ENCODE peak calls at places on chromosomes 6 and 20, in ten cellular contexts. One of them, this sample, is unnamed.

GRCh38 chr20:57106030-57106682 is 160.3 kb downstream of the BMP7 start:
- DNase-seq in HFFc6: no peak
- DNase-seq in adrenal gland: no peak
- DNase-seq in ovary: no peak
- DNase-seq in AG09309: no peak
- DNase-seq in CD8-positive, alpha-beta T cell: no peak
- DNase-seq in cardiac muscle cell: no peak
- DNase-seq in brain microvascular endothelial cell: no peak
- DNase-seq in WERI-Rb-1: no peak
- DNase-seq in Calu3: no peak
- DNase-seq in this sample: no peak

GRCh38 chr6:25006565-25007001 is 70.8 kb upstream of the RIPOR2 start:
- DNase-seq in HFFc6: peak; percentile 6
- DNase-seq in adrenal gland: peak; percentile 65
- DNase-seq in ovary: peak; percentile 23
- DNase-seq in AG09309: no peak
- DNase-seq in CD8-positive, alpha-beta T cell: peak; percentile 43
- DNase-seq in cardiac muscle cell: no peak
- DNase-seq in brain microvascular endothelial cell: peak; percentile 9
- DNase-seq in WERI-Rb-1: no peak
- DNase-seq in Calu3: peak; percentile 58
- DNase-seq in this sample: peak; percentile 97

GRCh38 chr6:87210979-87211378 is 55.6 kb downstream of the ZNF292 start:
- DNase-seq in HFFc6: no peak
- DNase-seq in adrenal gland: no peak
- DNase-seq in ovary: no peak
- DNase-seq in AG09309: no peak
- DNase-seq in CD8-positive, alpha-beta T cell: no peak
- DNase-seq in cardiac muscle cell: no peak
- DNase-seq in brain microvascular endothelial cell: no peak
- DNase-seq in WERI-Rb-1: no peak
- DNase-seq in Calu3: no peak
- DNase-seq in this sample: no peak

GRCh38 chr6:120282005-120282404 is 932.4 kb upstream of the MAN1A1 start:
- DNase-seq in HFFc6: no peak
- DNase-seq in adrenal gland: no peak
- DNase-seq in ovary: no peak
- DNase-seq in AG09309: no peak
- DNase-seq in CD8-positive, alpha-beta T cell: no peak
- DNase-seq in cardiac muscle cell: no peak
- DNase-seq in brain microvascular endothelial cell: no peak
- DNase-seq in WERI-Rb-1: no peak
- DNase-seq in Calu3: no peak
- DNase-seq in this sample: no peak

GRCh38 chr6:16524380-16524707 is 236.9 kb downstream of the ATXN1 start:
- DNase-seq in HFFc6: peak; percentile 20
- DNase-seq in adrenal gland: no peak
- DNase-seq in ovary: no peak
- DNase-seq in AG09309: no peak
- DNase-seq in CD8-positive, alpha-beta T cell: no peak
- DNase-seq in cardiac muscle cell: no peak
- DNase-seq in brain microvascular endothelial cell: peak; percentile 95
- DNase-seq in WERI-Rb-1: no peak
- DNase-seq in Calu3: no peak
- DNase-seq in this sample: no peak

GRCh38 chr6:44725070-44725469 is 337.6 kb downstream of the CDC5L start:
- DNase-seq in HFFc6: peak; percentile 30
- DNase-seq in adrenal gland: no peak
- DNase-seq in ovary: no peak
- DNase-seq in AG09309: no peak
- DNase-seq in CD8-positive, alpha-beta T cell: no peak
- DNase-seq in cardiac muscle cell: no peak
- DNase-seq in brain microvascular endothelial cell: no peak
- DNase-seq in WERI-Rb-1: peak; percentile 78
- DNase-seq in Calu3: no peak
- DNase-seq in this sample: no peak

GRCh38 chr6:107489636-107490567 is at the start of gene SOBP:
- DNase-seq in HFFc6: no peak
- DNase-seq in adrenal gland: peak; percentile 54
- DNase-seq in ovary: peak; percentile 82
- DNase-seq in AG09309: no peak
- DNase-seq in CD8-positive, alpha-beta T cell: peak; percentile 49
- DNase-seq in cardiac muscle cell: peak; percentile 87
- DNase-seq in brain microvascular endothelial cell: no peak
- DNase-seq in WERI-Rb-1: peak; percentile 38
- DNase-seq in Calu3: peak; percentile 41
- DNase-seq in this sample: no peak

GRCh38 chr6:121506761-121507754 is 71.6 kb downstream of the GJA1 start:
- DNase-seq in HFFc6: peak; percentile 55
- DNase-seq in adrenal gland: peak; percentile 55
- DNase-seq in ovary: no peak
- DNase-seq in AG09309: no peak
- DNase-seq in CD8-positive, alpha-beta T cell: no peak
- DNase-seq in cardiac muscle cell: peak; percentile 3
- DNase-seq in brain microvascular endothelial cell: peak; percentile 68
- DNase-seq in WERI-Rb-1: no peak
- DNase-seq in Calu3: no peak
- DNase-seq in this sample: peak; percentile 28

GRCh38 chr6:135212935-135213334 is 31.8 kb downstream of the MYB start:
- DNase-seq in HFFc6: peak; percentile 74
- DNase-seq in adrenal gland: no peak
- DNase-seq in ovary: no peak
- DNase-seq in AG09309: peak; percentile 13
- DNase-seq in CD8-positive, alpha-beta T cell: no peak
- DNase-seq in cardiac muscle cell: no peak
- DNase-seq in brain microvascular endothelial cell: peak; percentile 45
- DNase-seq in WERI-Rb-1: no peak
- DNase-seq in Calu3: no peak
- DNase-seq in this sample: peak; percentile 39

GRCh38 chr6:148175511-148176188 is 167.0 kb upstream of the SASH1 start:
- DNase-seq in HFFc6: no peak
- DNase-seq in adrenal gland: no peak
- DNase-seq in ovary: no peak
- DNase-seq in AG09309: peak; percentile 17
- DNase-seq in CD8-positive, alpha-beta T cell: no peak
- DNase-seq in cardiac muscle cell: no peak
- DNase-seq in brain microvascular endothelial cell: no peak
- DNase-seq in WERI-Rb-1: peak; percentile 63
- DNase-seq in Calu3: no peak
- DNase-seq in this sample: peak; percentile 27

GRCh38 chr6:37516076-37516919 is 16.6 kb upstream of the CCDC167 start:
- DNase-seq in HFFc6: no peak
- DNase-seq in adrenal gland: peak; percentile 70
- DNase-seq in ovary: no peak
- DNase-seq in AG09309: no peak
- DNase-seq in CD8-positive, alpha-beta T cell: peak; percentile 97
- DNase-seq in cardiac muscle cell: peak; percentile 26
- DNase-seq in brain microvascular endothelial cell: no peak
- DNase-seq in WERI-Rb-1: peak; percentile 51
- DNase-seq in Calu3: peak; percentile 51
- DNase-seq in this sample: peak; percentile 68

GRCh38 chr6:41651962-41652657 is 13.8 kb downstream of the MDFI start:
- DNase-seq in HFFc6: no peak
- DNase-seq in adrenal gland: no peak
- DNase-seq in ovary: no peak
- DNase-seq in AG09309: no peak
- DNase-seq in CD8-positive, alpha-beta T cell: no peak
- DNase-seq in cardiac muscle cell: no peak
- DNase-seq in brain microvascular endothelial cell: no peak
- DNase-seq in WERI-Rb-1: no peak
- DNase-seq in Calu3: no peak
- DNase-seq in this sample: no peak

GRCh38 chr20:41892031-41892430 is 273.9 kb upstream of the CHD6 start:
- DNase-seq in HFFc6: no peak
- DNase-seq in adrenal gland: no peak
- DNase-seq in ovary: no peak
- DNase-seq in AG09309: no peak
- DNase-seq in CD8-positive, alpha-beta T cell: no peak
- DNase-seq in cardiac muscle cell: no peak
- DNase-seq in brain microvascular endothelial cell: no peak
- DNase-seq in WERI-Rb-1: no peak
- DNase-seq in Calu3: no peak
- DNase-seq in this sample: no peak

GRCh38 chr20:41888434-41888833 is 270.3 kb upstream of the CHD6 start:
- DNase-seq in HFFc6: no peak
- DNase-seq in adrenal gland: no peak
- DNase-seq in ovary: no peak
- DNase-seq in AG09309: no peak
- DNase-seq in CD8-positive, alpha-beta T cell: no peak
- DNase-seq in cardiac muscle cell: no peak
- DNase-seq in brain microvascular endothelial cell: no peak
- DNase-seq in WERI-Rb-1: no peak
- DNase-seq in Calu3: no peak
- DNase-seq in this sample: no peak

GRCh38 chr20:41887500-41887899 is 269.3 kb upstream of the CHD6 start:
- DNase-seq in HFFc6: no peak
- DNase-seq in adrenal gland: no peak
- DNase-seq in ovary: no peak
- DNase-seq in AG09309: no peak
- DNase-seq in CD8-positive, alpha-beta T cell: no peak
- DNase-seq in cardiac muscle cell: no peak
- DNase-seq in brain microvascular endothelial cell: no peak
- DNase-seq in WERI-Rb-1: no peak
- DNase-seq in Calu3: no peak
- DNase-seq in this sample: no peak

GRCh38 chr20:41889871-41890224 is 271.7 kb upstream of the CHD6 start:
- DNase-seq in HFFc6: no peak
- DNase-seq in adrenal gland: no peak
- DNase-seq in ovary: no peak
- DNase-seq in AG09309: no peak
- DNase-seq in CD8-positive, alpha-beta T cell: no peak
- DNase-seq in cardiac muscle cell: no peak
- DNase-seq in brain microvascular endothelial cell: no peak
- DNase-seq in WERI-Rb-1: peak; percentile 84
- DNase-seq in Calu3: peak; percentile 63
- DNase-seq in this sample: no peak

DNA sequence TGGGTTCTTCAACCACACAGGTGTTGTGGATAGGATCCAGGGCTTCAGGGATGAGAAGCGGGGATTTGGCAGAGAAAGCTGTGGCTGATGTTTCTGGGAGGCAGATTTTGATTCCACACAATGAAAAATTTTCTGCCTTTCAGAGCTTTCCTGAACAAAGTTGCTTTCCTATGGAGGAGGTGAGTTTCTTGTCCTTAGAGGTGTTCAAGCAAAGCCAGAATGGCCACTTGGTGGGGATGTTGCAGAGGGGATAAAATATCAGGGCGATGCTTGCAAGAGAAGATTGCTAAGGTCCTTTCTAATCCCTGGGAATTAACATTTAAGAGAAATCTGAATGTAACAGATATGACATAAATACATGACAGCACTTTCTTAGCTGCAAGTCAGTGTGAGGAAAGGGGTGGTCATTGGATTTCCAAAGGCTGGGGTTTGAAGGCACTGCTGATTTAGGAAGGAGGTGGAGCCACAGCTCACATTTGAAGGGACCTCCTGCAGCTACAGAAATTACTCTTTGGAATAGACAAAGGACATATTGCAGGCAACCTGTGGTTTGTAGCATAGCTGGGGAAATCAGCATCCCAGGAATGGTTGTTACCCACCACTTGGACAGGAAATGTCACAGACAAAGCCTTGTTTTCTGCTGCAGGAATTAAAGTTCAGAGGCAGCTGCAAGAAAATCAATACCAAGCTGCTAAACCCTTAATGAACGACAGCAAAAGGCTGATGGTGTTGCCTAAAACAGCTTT is 271.1 kb upstream of the CHD6 start:
- DNase-seq in HFFc6: no peak
- DNase-seq in adrenal gland: no peak
- DNase-seq in ovary: no peak
- DNase-seq in AG09309: no peak
- DNase-seq in CD8-positive, alpha-beta T cell: no peak
- DNase-seq in cardiac muscle cell: no peak
- DNase-seq in brain microvascular endothelial cell: no peak
- DNase-seq in WERI-Rb-1: peak; percentile 75
- DNase-seq in Calu3: peak; percentile 50
- DNase-seq in this sample: no peak
- TF ChIP-seq CTCF in HFFc6: no peak
- TF ChIP-seq CTCF in adrenal gland: no peak
- TF ChIP-seq CTCF in ovary: no peak
- TF ChIP-seq CTCF in AG09309: no peak
- TF ChIP-seq CTCF in CD8-positive, alpha-beta T cell: no peak
- TF ChIP-seq CTCF in cardiac muscle cell: no peak
- TF ChIP-seq CTCF in brain microvascular endothelial cell: no peak
- TF ChIP-seq CTCF in WERI-Rb-1: peak; percentile 51
- TF ChIP-seq CTCF in Calu3: peak; percentile 13
- TF ChIP-seq CTCF in this sample: peak; percentile 4

DNA sequence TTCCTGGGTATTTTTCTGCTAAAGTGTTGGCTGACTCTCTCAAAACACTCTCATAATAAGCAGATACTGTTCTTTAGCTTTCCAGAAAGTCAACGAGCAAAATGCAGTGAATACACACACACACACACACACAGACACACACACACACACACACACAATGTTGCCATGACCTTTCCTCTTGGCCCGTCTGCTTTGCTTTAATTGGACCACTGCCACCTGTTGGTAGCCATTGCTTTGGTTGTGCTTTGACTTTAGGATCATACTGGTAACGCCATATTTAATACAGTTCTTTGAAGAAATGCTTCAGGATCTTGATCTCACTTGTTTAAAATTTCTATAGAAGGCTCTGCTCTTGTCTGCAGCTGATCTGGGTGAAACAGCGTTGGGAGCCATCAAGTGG is 4.4 kb downstream of the FIG4 start:
- DNase-seq in HFFc6: no peak
- DNase-seq in adrenal gland: no peak
- DNase-seq in ovary: no peak
- DNase-seq in AG09309: no peak
- DNase-seq in CD8-positive, alpha-beta T cell: no peak
- DNase-seq in cardiac muscle cell: no peak
- DNase-seq in brain microvascular endothelial cell: peak; percentile 38
- DNase-seq in WERI-Rb-1: no peak
- DNase-seq in Calu3: no peak
- DNase-seq in this sample: peak; percentile 43
- TF ChIP-seq CTCF in HFFc6: no peak
- TF ChIP-seq CTCF in adrenal gland: no peak
- TF ChIP-seq CTCF in ovary: no peak
- TF ChIP-seq CTCF in AG09309: no peak
- TF ChIP-seq CTCF in CD8-positive, alpha-beta T cell: no peak
- TF ChIP-seq CTCF in cardiac muscle cell: no peak
- TF ChIP-seq CTCF in brain microvascular endothelial cell: peak; percentile 33
- TF ChIP-seq CTCF in WERI-Rb-1: peak; percentile 21
- TF ChIP-seq CTCF in Calu3: no peak
- TF ChIP-seq CTCF in this sample: no peak

GRCh38 chr20:50747275-50747674 is 15.9 kb downstream of the PARD6B start:
- DNase-seq in HFFc6: no peak
- DNase-seq in adrenal gland: no peak
- DNase-seq in ovary: no peak
- DNase-seq in AG09309: no peak
- DNase-seq in CD8-positive, alpha-beta T cell: no peak
- DNase-seq in cardiac muscle cell: no peak
- DNase-seq in brain microvascular endothelial cell: no peak
- DNase-seq in WERI-Rb-1: no peak
- DNase-seq in Calu3: no peak
- DNase-seq in this sample: no peak
- TF ChIP-seq CTCF in HFFc6: no peak
- TF ChIP-seq CTCF in adrenal gland: no peak
- TF ChIP-seq CTCF in ovary: no peak
- TF ChIP-seq CTCF in AG09309: no peak
- TF ChIP-seq CTCF in CD8-positive, alpha-beta T cell: no peak
- TF ChIP-seq CTCF in cardiac muscle cell: no peak
- TF ChIP-seq CTCF in brain microvascular endothelial cell: no peak
- TF ChIP-seq CTCF in WERI-Rb-1: no peak
- TF ChIP-seq CTCF in Calu3: no peak
- TF ChIP-seq CTCF in this sample: no peak

GRCh38 chr6:68400396-68400795 is 234.7 kb upstream of the ADGRB3 start:
- DNase-seq in HFFc6: no peak
- DNase-seq in adrenal gland: no peak
- DNase-seq in ovary: no peak
- DNase-seq in AG09309: no peak
- DNase-seq in CD8-positive, alpha-beta T cell: no peak
- DNase-seq in cardiac muscle cell: no peak
- DNase-seq in brain microvascular endothelial cell: no peak
- DNase-seq in WERI-Rb-1: no peak
- DNase-seq in Calu3: no peak
- DNase-seq in this sample: no peak
- TF ChIP-seq CTCF in HFFc6: no peak
- TF ChIP-seq CTCF in adrenal gland: no peak
- TF ChIP-seq CTCF in ovary: no peak
- TF ChIP-seq CTCF in AG09309: no peak
- TF ChIP-seq CTCF in CD8-positive, alpha-beta T cell: no peak
- TF ChIP-seq CTCF in cardiac muscle cell: no peak
- TF ChIP-seq CTCF in brain microvascular endothelial cell: no peak
- TF ChIP-seq CTCF in WERI-Rb-1: peak; percentile 33
- TF ChIP-seq CTCF in Calu3: no peak
- TF ChIP-seq CTCF in this sample: no peak